ENCODE peak calls at places on chromosomes 11 and 22, in five cellular contexts. F, W, T, I and X are unnamed samples.

GRCh38 chr11:120141144-120142071 is 3.5 kb upstream of the TRIM29 start:
- DNase-seq in W (no peak), T (no peak), F (no peak), I (no peak), X (no peak)

GRCh38 chr22:32016081-32016480 is 27.0 kb upstream of the SLC5A1 start:
- DNase-seq in F (no peak), T (no peak), W (no peak), I (no peak), X (no peak)

GRCh38 chr11:2466869-2467694 is 22.3 kb downstream of the KCNQ1 start:
- DNase-seq in I (no peak), W (no peak), T (no peak), F (no peak), X (no peak)

GRCh38 chr11:59899532-59899931 is 20.9 kb downstream of the OOSP3 start:
- DNase-seq in I (no peak), T (peak), W (no peak), F (no peak), X (no peak)

GRCh38 chr22:32591620-32592019 is 117.0 kb downstream of the FBXO7 start:
- DNase-seq in F (no peak), I (no peak), T (no peak), W (no peak), X (no peak)

GRCh38 chr11:116312560-116313340 is 460.0 kb downstream of the BUD13 start:
- DNase-seq in F (no peak), W (no peak), T (no peak), I (no peak), X (no peak)

GRCh38 chr11:12213920-12214319 is 103.5 kb downstream of the MICAL2 start:
- DNase-seq in W (no peak), T (no peak), F (no peak), I (no peak), X (no peak)

GRCh38 chr11:79078999-79079398 is 361.8 kb downstream of the TENM4 start:
- DNase-seq in T (no peak), W (no peak), F (no peak), I (no peak), X (no peak)

GRCh38 chr11:44505591-44506054 is 59.8 kb upstream of the CD82 start:
- DNase-seq in F (no peak), T (peak), I (no peak), W (no peak), X (no peak)

GRCh38 chr11:2575611-2576051 is 124.2 kb downstream of the KCNQ1OT1 start:
- DNase-seq in F (no peak), W (no peak), I (no peak), T (no peak), X (peak)

GRCh38 chr11:66854729-66855211 is 2.1 kb upstream of the LRFN4 start:
- DNase-seq in F (no peak), W (no peak), T (no peak), I (no peak), X (no peak)

GRCh38 chr11:105823495-105824033 is 198.5 kb downstream of the MSANTD4 start:
- DNase-seq in F (no peak), W (no peak), I (no peak), T (no peak), X (no peak)

GRCh38 chr22:17698948-17699347 is 60.4 kb downstream of the BCL2L13 start:
- DNase-seq in T (no peak), I (no peak), W (no peak), F (no peak), X (no peak)

GRCh38 chr11:113697798-113698407 is 8.2 kb downstream of the TMPRSS5 start:
- DNase-seq in F (no peak), T (peak), W (no peak), I (no peak), X (no peak)

GRCh38 chr11:113103932-113104331 is 142.7 kb downstream of the NCAM1 start:
- DNase-seq in W (no peak), T (no peak), I (no peak), F (no peak), X (no peak)

GRCh38 chr22:20546541-20546950 is 39.1 kb downstream of the MED15 start:
- DNase-seq in T (no peak), I (no peak), F (no peak), W (no peak), X (no peak)

GRCh38 chr11:72802822-72803221 is 9.0 kb upstream of the STARD10 start:
- DNase-seq in W (no peak), F (no peak), T (no peak), I (no peak), X (no peak)

GRCh38 chr11:77080643-77081210 is 14.0 kb downstream of the CAPN5 start:
- DNase-seq in W (no peak), T (no peak), I (no peak), F (no peak), X (no peak)

GRCh38 chr11:64028398-64029115 is 7.2 kb upstream of the FLRT1 start:
- DNase-seq in W (no peak), I (no peak), T (peak), F (peak), X (peak)

GRCh38 chr11:64597671-64598101 is 6.7 kb downstream of the SLC22A12 start:
- DNase-seq in I (no peak), T (no peak), F (no peak), W (no peak), X (no peak)

GRCh38 chr22:36021649-36022048 is 7.0 kb downstream of the RBFOX2 start:
- DNase-seq in W (no peak), T (no peak), F (no peak), I (no peak), X (no peak)

GRCh38 chr22:44672632-44673031 is 29.4 kb upstream of the PRR5 start:
- DNase-seq in I (no peak), W (no peak), T (no peak), F (no peak), X (no peak)

GRCh38 chr11:35337136-35337918 is 82.0 kb downstream of the SLC1A2 start:
- DNase-seq in I (peak), T (peak), W (no peak), F (no peak), X (no peak)

GRCh38 chr11:65452806-65453490 is 30.4 kb downstream of the NEAT1 start:
- DNase-seq in W (no peak), F (no peak), T (no peak), I (no peak), X (no peak)

GRCh38 chr11:68380786-68381622 is 68.6 kb downstream of the LRP5 start:
- DNase-seq in F (no peak), I (no peak), T (no peak), W (no peak), X (no peak)

GRCh38 chr11:108009497-108010360 is 1.0 kb downstream of the CUL5 start:
- DNase-seq in W (no peak), T (peak), I (peak), F (no peak), X (no peak)

GRCh38 chr11:44622190-44622650 is 56.8 kb downstream of the CD82 start:
- DNase-seq in F (no peak), W (no peak), I (no peak), T (no peak), X (no peak)

GRCh38 chr11:111870887-111871692 is at the start of gene ALG9:
- DNase-seq in W (peak), F (peak), T (peak), I (peak), X (peak)

DNA sequence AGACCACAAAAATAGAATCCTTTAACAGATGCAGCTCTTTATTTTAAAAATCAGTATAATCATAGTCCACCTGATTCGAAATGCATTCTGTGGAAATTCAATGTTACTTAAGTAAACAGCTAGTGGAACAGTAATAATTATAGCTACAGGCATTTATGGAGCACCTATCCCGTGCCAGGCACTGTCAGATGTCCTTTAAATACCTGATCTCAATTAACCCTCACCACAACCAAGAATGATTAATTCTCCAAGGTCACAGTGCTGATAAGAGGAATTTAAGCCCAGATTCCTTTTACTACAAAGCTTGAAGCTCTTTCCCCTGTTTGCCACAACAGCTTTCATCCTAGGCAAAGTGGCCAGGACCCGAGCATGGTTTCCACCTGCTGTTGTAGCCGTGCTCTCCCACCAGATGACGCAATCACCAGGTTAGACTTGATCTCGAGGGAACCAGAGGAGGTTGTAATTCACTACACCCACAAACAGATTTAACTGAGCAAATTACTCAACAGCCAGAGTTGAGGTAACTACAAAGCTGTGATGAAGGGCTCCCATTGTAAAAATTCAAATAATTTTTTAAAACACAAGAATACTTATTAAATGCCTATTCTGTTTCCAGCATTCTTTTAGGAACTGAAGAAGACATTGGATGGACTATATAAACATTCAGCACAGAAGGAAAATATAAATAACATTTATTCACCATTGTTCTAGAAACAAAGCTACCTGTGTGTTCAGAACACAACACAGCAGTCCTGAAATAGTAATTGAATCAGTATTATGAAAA is 10.3 kb downstream of the PRDM10 start:
- DNase-seq in W (no peak), F (no peak), T (peak), I (peak), X (peak)
- TF ChIP-seq ATF2 in W (no peak), F (no peak), T (no peak), I (peak), X (no peak)

GRCh38 chr22:38244106-38244505 is 28.7 kb downstream of the TMEM184B start:
- DNase-seq in T (peak), W (no peak), I (no peak), F (no peak), X (no peak)

GRCh38 chr22:38240734-38241252 is 32.0 kb downstream of the TMEM184B start:
- DNase-seq in W (no peak), T (peak), I (no peak), F (peak), X (peak)

GRCh38 chr22:38246046-38246658 is 26.7 kb downstream of the TMEM184B start:
- DNase-seq in W (no peak), I (no peak), F (no peak), T (no peak), X (no peak)

GRCh38 chr22:38246692-38247091 is 26.1 kb downstream of the TMEM184B start:
- DNase-seq in W (no peak), I (no peak), T (no peak), F (no peak), X (no peak)

DNA sequence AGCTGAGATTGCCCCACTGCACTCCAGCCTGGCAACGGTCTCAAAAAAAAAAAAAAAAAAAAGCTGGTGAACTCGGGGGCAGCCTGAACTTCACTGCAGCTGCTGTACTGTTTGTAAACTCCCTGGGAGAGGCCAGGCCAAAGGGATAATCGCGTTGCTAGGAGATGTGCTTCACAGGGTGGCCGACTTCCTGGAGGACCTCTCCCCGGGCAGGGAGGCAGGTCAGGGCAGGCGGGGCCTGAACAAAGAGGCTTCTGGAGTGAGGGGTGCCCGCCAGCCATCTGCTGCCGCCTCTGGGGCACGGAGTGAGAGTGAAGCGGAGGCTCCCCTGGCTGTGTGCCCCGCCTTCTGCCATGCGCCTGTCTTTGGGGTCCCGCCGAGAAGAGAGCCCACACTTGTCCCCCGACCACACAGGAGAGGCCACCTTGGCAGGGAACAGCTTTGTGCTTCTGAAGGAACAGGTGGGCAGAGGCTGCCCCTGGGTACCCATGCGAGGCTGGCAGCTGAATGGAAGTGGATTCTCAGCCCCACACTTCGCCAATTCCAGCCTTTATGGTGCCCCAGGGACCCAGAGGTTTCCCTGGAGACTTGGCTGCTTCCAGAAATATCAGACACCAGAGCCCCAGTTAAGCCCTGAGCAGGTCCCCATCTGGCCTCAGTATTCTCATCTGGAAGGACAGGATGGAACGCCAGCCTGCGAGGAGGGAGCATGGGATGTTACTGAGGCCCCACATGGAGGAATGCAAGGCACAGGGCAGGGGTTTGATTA is 29.6 kb downstream of the TMEM184B start:
- DNase-seq in W (no peak), I (peak), F (no peak), T (no peak), X (no peak)
- TF ChIP-seq ATF2 in W (no peak), I (no peak), F (no peak), T (no peak), X (no peak)

DNA sequence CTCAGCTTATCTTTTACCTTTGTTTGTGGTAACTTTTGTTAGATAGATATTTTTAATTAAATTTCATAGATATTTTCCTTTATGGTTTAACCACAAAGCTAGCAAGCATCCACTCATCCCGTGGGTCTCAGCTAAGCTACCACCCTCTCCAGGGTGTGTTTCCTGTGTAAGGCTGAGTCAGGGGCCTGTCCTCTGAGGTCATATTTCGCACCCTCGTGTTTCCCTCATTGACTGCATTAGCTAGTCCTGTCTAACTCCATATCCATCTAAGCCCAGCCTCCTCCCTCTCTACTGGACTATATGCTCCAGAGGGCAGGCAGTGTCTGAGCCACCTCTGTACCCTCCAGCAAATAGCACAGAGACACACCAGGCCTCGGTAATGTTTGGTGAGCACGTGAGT is 16.7 kb downstream of the XRRA1 start:
- DNase-seq in T (no peak), I (no peak), W (no peak), F (no peak), X (no peak)
- TF ChIP-seq ATF2 in T (no peak), I (no peak), W (no peak), F (no peak), X (no peak)

GRCh38 chr11:110147965-110148709 is 54.9 kb downstream of the ZC3H12C start:
- DNase-seq in T (no peak), F (no peak), W (no peak), I (no peak), X (no peak)
- TF ChIP-seq ATF2 in T (no peak), F (no peak), W (no peak), I (no peak), X (no peak)

GRCh38 chr22:24807284-24807950 is 1.4 kb downstream of the SGSM1 start:
- DNase-seq in F (no peak), W (no peak), I (no peak), T (no peak), X (no peak)
- TF ChIP-seq ATF2 in F (no peak), W (no peak), I (no peak), T (no peak), X (no peak)

DNA sequence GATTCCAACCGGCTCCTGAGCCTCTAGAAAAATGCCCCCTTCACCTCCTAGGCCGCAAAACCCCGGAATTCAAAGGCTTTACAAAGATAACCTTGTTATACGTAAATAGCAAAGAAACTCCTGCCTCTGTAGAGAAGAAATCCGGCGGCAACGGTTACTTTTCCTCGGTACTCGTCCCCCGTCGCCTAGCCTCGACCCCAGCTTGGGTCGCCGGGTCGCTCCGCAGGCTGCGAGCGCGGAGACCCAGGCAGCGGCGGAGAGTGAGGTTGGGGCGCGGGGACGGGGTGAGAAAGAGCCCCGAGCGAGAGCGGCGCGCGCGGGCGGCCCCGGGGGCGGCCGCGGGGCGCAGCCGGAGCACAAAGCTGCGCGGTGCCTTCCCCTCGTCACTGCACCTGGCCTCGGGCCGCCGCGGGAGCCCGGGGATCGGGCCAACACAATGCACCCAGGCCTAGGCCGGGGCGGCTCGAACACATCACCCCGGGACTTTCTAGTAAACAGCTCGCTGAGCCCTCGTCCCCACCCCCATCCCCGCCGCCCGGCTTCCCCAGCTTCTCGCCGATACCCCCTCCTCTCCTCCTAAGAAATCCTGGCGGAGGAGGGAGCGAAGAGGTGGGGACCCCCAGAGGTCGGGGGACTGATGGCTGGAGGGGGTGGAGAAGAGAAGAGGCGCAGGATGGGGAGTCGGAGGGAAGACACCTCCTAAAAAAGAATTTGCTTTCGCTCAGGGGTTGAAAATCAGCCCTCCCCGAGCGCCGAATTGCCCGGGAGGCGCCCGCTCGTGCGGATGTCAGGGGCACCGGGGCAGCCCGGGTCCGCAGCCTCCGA is 874 bp downstream of the MPPED2 start:
- DNase-seq in T (no peak), W (no peak), I (no peak), F (no peak), X (peak)
- TF ChIP-seq ATF2 in T (no peak), W (no peak), I (no peak), F (no peak), X (no peak)

DNA sequence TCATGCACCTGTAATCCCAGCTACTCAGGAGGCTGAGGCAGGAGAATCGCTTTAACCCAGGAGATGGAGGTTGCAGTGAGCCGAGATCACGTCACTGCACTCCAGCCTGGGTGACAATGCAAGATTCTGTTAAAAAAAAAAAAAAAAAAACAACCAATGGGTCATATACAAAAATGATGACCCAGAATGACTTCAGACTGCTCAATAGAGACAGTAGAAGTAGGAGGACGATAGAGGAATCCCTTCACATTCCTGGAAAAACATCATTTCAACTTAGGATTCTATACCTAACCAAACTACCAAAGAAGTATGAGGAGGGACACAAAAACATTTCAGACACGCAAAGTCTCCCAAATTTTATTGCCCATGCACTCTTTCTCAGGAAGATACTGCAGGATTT is 14.1 kb upstream of the CBX7 start:
- DNase-seq in F (no peak), W (no peak), I (no peak), T (no peak), X (no peak)
- TF ChIP-seq ATF2 in F (no peak), W (no peak), I (no peak), T (no peak), X (no peak)

DNA sequence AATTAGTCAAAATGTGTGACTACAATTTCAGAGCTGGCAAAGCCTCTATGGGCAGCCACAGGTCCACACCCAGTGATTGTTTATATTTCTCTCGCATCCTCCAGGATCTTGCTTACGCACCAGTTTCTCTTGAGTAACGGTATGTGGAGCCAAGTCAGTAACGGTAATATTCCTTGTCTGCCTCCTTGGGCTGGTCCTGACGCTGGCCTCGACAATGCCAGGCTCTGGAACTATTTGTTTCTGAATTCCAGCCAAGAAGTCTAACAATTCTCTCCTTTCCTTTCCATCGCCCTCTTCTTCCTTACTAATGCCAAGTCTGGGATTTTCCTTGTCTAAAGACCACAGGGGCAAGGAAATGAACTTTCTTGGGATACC is 10.0 kb upstream of the NUP160 start:
- DNase-seq in T (no peak), F (no peak), W (no peak), I (no peak), X (no peak)
- TF ChIP-seq ATF2 in T (no peak), F (no peak), W (no peak), I (no peak), X (no peak)